ENCODE peak calls at places on chromosome 7, in nine cellular contexts. E is H9; C is CD8-positive, alpha-beta memory T cell; V is pancreas; D is body of pancreas; S is lower lobe of right lung; F is fibroblast of lung; Z is GM23248; O is IMR-90. P is an unnamed sample.

GRCh38 chr7:37786741-37787569 is 61.4 kb upstream of the NME8 start:
- DNase-seq in V (no peak), C (no peak), S (no peak), E (no peak), F (no peak), Z (no peak), D (no peak), O (no peak), P (no peak)

GRCh38 chr7:23268746-23269145 is 22.2 kb downstream of the GPNMB start:
- DNase-seq in F (peak; percentile 37), V (no peak), S (no peak), Z (peak; percentile 20), C (no peak), O (peak; percentile 6), D (no peak), E (no peak), P (no peak)

GRCh38 chr7:1934017-1934416 is 263.9 kb downstream of the ELFN1 start:
- DNase-seq in F (no peak), D (no peak), E (no peak), Z (no peak), O (no peak), S (no peak), V (no peak), C (no peak), P (peak; percentile 34)

GRCh38 chr7:117137868-117138267 is 184.6 kb downstream of the ST7 start:
- DNase-seq in F (peak; percentile 63), D (no peak), V (no peak), E (no peak), S (no peak), Z (no peak), C (no peak), O (no peak), P (no peak)

GRCh38 chr7:139620676-139621344 is 97.3 kb downstream of the CLEC2L start:
- DNase-seq in Z (peak; percentile 58), E (peak; percentile 74), C (peak; percentile 21), D (peak; percentile 40), S (no peak), V (peak; percentile 62), O (peak; percentile 21), F (no peak), P (no peak)

GRCh38 chr7:2403718-2404648 is 572 bp downstream of the CHST12 start:
- DNase-seq in Z (peak; percentile 72), V (peak; percentile 52), O (peak; percentile 21), D (peak; percentile 57), F (peak; percentile 39), C (peak; percentile 17), E (no peak), S (no peak), P (peak; percentile 77)

GRCh38 chr7:158911734-158912133 is 55.4 kb downstream of the DYNC2I1 start:
- DNase-seq in C (no peak), D (no peak), O (no peak), S (no peak), Z (no peak), F (no peak), E (no peak), V (no peak), P (no peak)

GRCh38 chr7:47454066-47454950 is 127.6 kb downstream of the TNS3 start:
- DNase-seq in C (no peak), Z (peak; percentile 67), S (no peak), F (no peak), V (no peak), E (no peak), O (peak; percentile 29), D (no peak), P (no peak)

GRCh38 chr7:151440799-151441443 is 980 bp upstream of the CRYGN start:
- DNase-seq in S (no peak), F (no peak), O (no peak), C (no peak), D (no peak), Z (peak; percentile 14), E (no peak), V (no peak), P (no peak)

GRCh38 chr7:38374507-38374906 is 101.1 kb upstream of the TARP start:
- DNase-seq in F (peak; percentile 12), Z (peak; percentile 60), C (peak; percentile 60), O (peak; percentile 34), V (no peak), E (no peak), D (peak; percentile 40), S (no peak), P (no peak)

GRCh38 chr7:149682038-149682437 is 91.3 kb downstream of the ZNF467 start:
- DNase-seq in E (no peak), O (no peak), S (no peak), D (no peak), F (no peak), V (no peak), Z (no peak), C (no peak), P (no peak)

GRCh38 chr7:53835301-53835700 is 706.9 kb upstream of the VSTM2A start:
- DNase-seq in V (no peak), D (no peak), O (no peak), E (no peak), F (no peak), C (no peak), Z (no peak), S (no peak), P (no peak)

GRCh38 chr7:27200761-27201230 is 905 bp upstream of the HOXA13 start:
- DNase-seq in E (peak; percentile 20), O (no peak), S (no peak), C (no peak), F (no peak), Z (no peak), V (no peak), D (no peak), P (no peak)
- H3K27me3 ChIP-seq in E (peaks cover 86% of the 10 kb centered on the region), O (peaks cover 88% of the 10 kb centered on the region), S (peaks cover 94% of the 10 kb centered on the region), C (peaks cover 86% of the 10 kb centered on the region), F (peaks cover 78% of the 10 kb centered on the region), Z (peaks cover 35% of the 10 kb centered on the region), V (peaks cover 8% of the 10 kb centered on the region), D (no peaks in the 10 kb centered on the region), P (no peaks in the 10 kb centered on the region)

GRCh38 chr7:55065079-55065478 is 46.3 kb downstream of the EGFR start:
- DNase-seq in V (no peak), D (peak; percentile 50), O (peak; percentile 99), E (no peak), Z (peak; percentile 100), C (no peak), F (peak; percentile 97), S (no peak), P (peak; percentile 49)

GRCh38 chr7:55065511-55066229 is 46.9 kb downstream of the EGFR start:
- DNase-seq in S (no peak), C (no peak), E (peak; percentile 40), V (no peak), F (peak; percentile 94), Z (peak; percentile 93), D (peak; percentile 23), O (peak; percentile 94), P (no peak)

GRCh38 chr7:55066938-55067337 is 48.1 kb downstream of the EGFR start:
- DNase-seq in S (no peak), Z (no peak), V (no peak), O (no peak), F (no peak), E (no peak), D (no peak), C (no peak), P (no peak)

GRCh38 chr7:55067748-55068147 is 48.9 kb downstream of the EGFR start:
- DNase-seq in D (no peak), C (no peak), S (no peak), E (no peak), V (no peak), F (no peak), O (no peak), Z (no peak), P (peak; percentile 25)

DNA sequence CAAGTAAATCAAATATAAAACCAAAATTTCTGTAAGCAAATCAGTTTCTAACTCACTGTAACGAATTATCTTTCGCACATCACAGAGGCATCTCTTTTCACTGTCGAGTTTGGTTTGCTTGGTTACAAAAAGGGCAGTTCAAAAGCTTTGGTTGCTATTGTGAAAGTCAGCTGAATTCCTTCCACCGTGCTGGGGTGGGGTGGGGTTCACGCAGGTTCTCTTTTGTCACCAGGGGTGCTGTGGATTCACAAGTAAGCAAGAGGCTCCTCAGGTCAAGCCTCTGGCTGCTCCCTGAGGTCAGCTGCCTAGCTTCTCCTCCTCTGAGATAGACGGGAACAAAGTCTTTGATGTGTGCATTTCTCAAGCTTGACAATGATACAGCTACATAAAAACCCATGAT is 47.7 kb downstream of the EGFR start:
- DNase-seq in C (no peak), F (peak; percentile 52), Z (peak; percentile 79), V (no peak), O (no peak), S (no peak), D (no peak), E (no peak), P (no peak)
- H3K27ac ChIP-seq in C (no peak overlapping the region), F (peak overlapping the region; percentile 90), Z (peak overlapping the region; percentile 99), V (peak overlapping the region; percentile 10), O (peak overlapping the region; percentile 95), S (peak overlapping the region; percentile 72), D (peak overlapping the region; percentile 56), E (no peak overlapping the region), P (peak overlapping the region; percentile 31)

GRCh38 chr7:11315687-11316258 is 342.1 kb downstream of the PHF14 start:
- DNase-seq in C (no peak), E (no peak), S (no peak), V (no peak), O (no peak), D (no peak), F (no peak), Z (no peak), P (no peak)
- H3K27me3 ChIP-seq in C (no peaks in the 10 kb centered on the region), E (no peaks in the 10 kb centered on the region), S (no peaks in the 10 kb centered on the region), V (no peaks in the 10 kb centered on the region), O (no peaks in the 10 kb centered on the region), D (no peaks in the 10 kb centered on the region), F (no peaks in the 10 kb centered on the region), Z (no peaks in the 10 kb centered on the region), P (no peaks in the 10 kb centered on the region)

GRCh38 chr7:155356323-155357105 is 58.8 kb downstream of the INSIG1 start:
- DNase-seq in S (peak; percentile 25), O (no peak), E (peak; percentile 60), Z (peak; percentile 26), F (no peak), V (peak; percentile 48), D (peak; percentile 48), C (no peak), P (no peak)

GRCh38 chr7:155355745-155356144 is 58.1 kb downstream of the INSIG1 start:
- DNase-seq in O (no peak), E (no peak), C (no peak), Z (no peak), D (no peak), S (peak; percentile 28), F (no peak), V (no peak), P (no peak)

GRCh38 chr7:155353256-155353897 is 55.7 kb downstream of the INSIG1 start:
- DNase-seq in Z (no peak), C (no peak), O (no peak), V (no peak), E (no peak), S (no peak), D (no peak), F (no peak), P (no peak)

GRCh38 chr7:155354371-155355048 is 56.8 kb downstream of the INSIG1 start:
- DNase-seq in V (no peak), C (no peak), O (no peak), S (peak; percentile 15), F (no peak), Z (no peak), E (no peak), D (no peak), P (no peak)

DNA sequence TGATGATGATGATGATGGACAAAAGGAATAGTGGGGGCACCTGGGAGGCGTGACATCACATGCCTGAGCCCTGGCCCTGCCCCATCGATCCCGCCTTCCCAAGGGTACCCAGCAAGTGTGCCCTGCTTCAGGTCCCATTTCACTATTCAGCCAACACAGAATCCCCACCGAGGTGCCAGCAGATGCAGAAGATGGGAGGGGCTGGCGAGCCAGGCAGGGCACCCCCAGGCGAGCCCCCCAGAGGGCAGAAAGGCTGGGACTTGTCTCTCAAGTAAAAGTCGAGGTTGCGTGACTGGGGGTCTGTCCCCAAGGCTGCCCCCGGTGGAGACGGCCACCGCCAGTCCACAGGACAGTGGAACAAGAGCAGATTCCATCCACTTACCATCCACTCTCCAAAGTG is 57.5 kb downstream of the INSIG1 start:
- DNase-seq in F (no peak), O (no peak), V (no peak), C (no peak), E (no peak), S (peak; percentile 38), Z (no peak), D (no peak), P (no peak)
- H3K27ac ChIP-seq in F (no peak overlapping the region), O (no peak overlapping the region), V (no peak overlapping the region), C (no peak overlapping the region), E (no peak overlapping the region), S (no peak overlapping the region), Z (no peak overlapping the region), D (no peak overlapping the region), P (no peak overlapping the region)

P was measured in right cardiac atrium.